ENCODE peak calls at places on chromosomes 4 and X, in five cellular contexts. E is mammary epithelial cell, L is hepatocyte, N is sigmoid colon, R is Peyer's patch. J is an unnamed sample.

GRCh38 chrX:650274-650673 is 19.7 kb downstream of the SHOX start:
- DNase-seq in E (no peak), L (no peak), N (no peak), R (no peak), J (no peak)

GRCh38 chr4:67393699-67394281 is 151.5 kb downstream of the CENPC start:
- DNase-seq in E (peak; percentile 1), L (peak; percentile 64), N (no peak), R (no peak), J (no peak)

GRCh38 chr4:85210353-85210752 is 243.9 kb upstream of the WDFY3 start:
- DNase-seq in E (peak; percentile 82), L (no peak), N (no peak), R (no peak), J (no peak)

GRCh38 chr4:37561196-37561802 is 124.9 kb downstream of the RELL1 start:
- DNase-seq in E (peak; percentile 16), L (no peak), N (no peak), R (no peak), J (no peak)

GRCh38 chr4:17758459-17758858 is 23.0 kb downstream of the FAM184B start:
- DNase-seq in E (no peak), L (no peak), N (no peak), R (no peak), J (no peak)

GRCh38 chrX:29762006-29762405 is 453.4 kb upstream of the MAGEB2 start:
- DNase-seq in E (no peak), L (no peak), N (no peak), R (no peak), J (no peak)

GRCh38 chrX:135424469-135424868 is 2.7 kb downstream of the SMIM10L2A start:
- DNase-seq in E (no peak), L (no peak), N (no peak), R (no peak), J (no peak)

GRCh38 chrX:18674417-18674787 is 2.5 kb upstream of the RS1 start:
- DNase-seq in E (no peak), L (peak; percentile 19), N (peak; percentile 66), R (peak; percentile 41), J (peak; percentile 57)

GRCh38 chr4:5037553-5038551 is 13.4 kb upstream of the STK32B start:
- DNase-seq in E (peak; percentile 91), L (peak; percentile 42), N (no peak), R (no peak), J (no peak)

GRCh38 chrX:7283741-7284140 is 135.8 kb upstream of the PUDP start:
- DNase-seq in E (no peak), L (no peak), N (no peak), R (no peak), J (no peak)

GRCh38 chrX:12137982-12138365 is 299 bp upstream of the FRMPD4 start:
- DNase-seq in E (peak; percentile 14), L (no peak), N (no peak), R (no peak), J (no peak)

GRCh38 chr4:70559216-70559830 is 32.7 kb upstream of the AMBN start:
- DNase-seq in E (peak; percentile 34), L (peak; percentile 64), N (no peak), R (peak; percentile 19), J (no peak)

GRCh38 chr4:70518716-70519115 is 347 bp downstream of the AMTN start:
- DNase-seq in E (peak; percentile 79), L (no peak), N (no peak), R (no peak), J (no peak)

GRCh38 chrX:143095841-143096240 is 70.1 kb downstream of the SPANXN4 start:
- DNase-seq in E (no peak), L (no peak), N (no peak), R (no peak), J (no peak)

GRCh38 chr4:29711226-29711625 is 1008.9 kb upstream of the PCDH7 start:
- DNase-seq in E (no peak), L (no peak), N (no peak), R (no peak), J (no peak)

GRCh38 chr4:6222761-6223292 is 22.5 kb upstream of the JAKMIP1 start:
- DNase-seq in E (peak; percentile 6), L (no peak), N (peak; percentile 2), R (no peak), J (no peak)

GRCh38 chr4:183758735-183759447 is 99.8 kb downstream of the TRAPPC11 start:
- DNase-seq in E (no peak), L (no peak), N (no peak), R (no peak), J (no peak)

GRCh38 chr4:43242611-43243010 is 350.1 kb downstream of the GRXCR1 start:
- DNase-seq in E (peak; percentile 44), L (no peak), N (no peak), R (no peak), J (no peak)

GRCh38 chrX:43813898-43814297 is 68.4 kb downstream of the MAOB start:
- DNase-seq in E (no peak), L (no peak), N (no peak), R (no peak), J (no peak)

GRCh38 chr4:55635282-55635681 is 816 bp downstream of the NMU start:
- DNase-seq in E (no peak), L (no peak), N (no peak), R (no peak), J (no peak)

GRCh38 chr4:10442976-10443375 is 14.2 kb downstream of the ZNF518B start:
- DNase-seq in E (peak; percentile 4), L (no peak), N (no peak), R (no peak), J (no peak)

GRCh38 chr4:152102184-152103000 is 341.6 kb upstream of the GATB start:
- DNase-seq in E (peak; percentile 84), L (no peak), N (no peak), R (no peak), J (no peak)

GRCh38 chrX:13761606-13762005 is 27.1 kb downstream of the OFD1 start:
- DNase-seq in E (peak; percentile 17), L (peak; percentile 10), N (no peak), R (no peak), J (no peak)

GRCh38 chr4:98148856-98149255 is 5.6 kb upstream of the STPG2 start:
- DNase-seq in E (no peak), L (no peak), N (no peak), R (no peak), J (no peak)

GRCh38 chr4:53508446-53508845 is 82.8 kb downstream of the LNX1 start:
- DNase-seq in E (peak; percentile 30), L (no peak), N (no peak), R (no peak), J (no peak)
- TF ChIP-seq CTCF in E (no peak), L (no peak), N (no peak), R (no peak), J (no peak)

GRCh38 chr4:8108261-8108660 is 50.4 kb downstream of the ABLIM2 start:
- DNase-seq in E (no peak), L (no peak), N (no peak), R (no peak), J (no peak)

GRCh38 chr4:8109406-8110065 is 49.1 kb downstream of the ABLIM2 start:
- DNase-seq in E (no peak), L (no peak), N (no peak), R (no peak), J (no peak)

GRCh38 chr4:8112036-8112576 is 46.5 kb downstream of the ABLIM2 start:
- DNase-seq in E (no peak), L (no peak), N (no peak), R (no peak), J (no peak)

GRCh38 chr4:8108991-8109390 is 49.6 kb downstream of the ABLIM2 start:
- DNase-seq in E (no peak), L (no peak), N (no peak), R (no peak), J (no peak)

GRCh38 chr4:8110071-8110986 is 48.3 kb downstream of the ABLIM2 start:
- DNase-seq in E (peak; percentile 85), L (peak; percentile 51), N (no peak), R (no peak), J (no peak)
- H3K27ac ChIP-seq in E (peak overlapping the region; percentile 49), L (no peak overlapping the region), N (no peak overlapping the region), R (no peak overlapping the region), J (no peak overlapping the region)

GRCh38 chrX:103344606-103345005 is 11.7 kb upstream of the TCEAL9 start:
- DNase-seq in E (no peak), L (no peak), N (no peak), R (no peak), J (no peak)

GRCh38 chrX:103343105-103343504 is 13.1 kb downstream of the TCEAL7 start:
- DNase-seq in E (peak; percentile 28), L (peak; percentile 61), N (no peak), R (no peak), J (no peak)

DNA sequence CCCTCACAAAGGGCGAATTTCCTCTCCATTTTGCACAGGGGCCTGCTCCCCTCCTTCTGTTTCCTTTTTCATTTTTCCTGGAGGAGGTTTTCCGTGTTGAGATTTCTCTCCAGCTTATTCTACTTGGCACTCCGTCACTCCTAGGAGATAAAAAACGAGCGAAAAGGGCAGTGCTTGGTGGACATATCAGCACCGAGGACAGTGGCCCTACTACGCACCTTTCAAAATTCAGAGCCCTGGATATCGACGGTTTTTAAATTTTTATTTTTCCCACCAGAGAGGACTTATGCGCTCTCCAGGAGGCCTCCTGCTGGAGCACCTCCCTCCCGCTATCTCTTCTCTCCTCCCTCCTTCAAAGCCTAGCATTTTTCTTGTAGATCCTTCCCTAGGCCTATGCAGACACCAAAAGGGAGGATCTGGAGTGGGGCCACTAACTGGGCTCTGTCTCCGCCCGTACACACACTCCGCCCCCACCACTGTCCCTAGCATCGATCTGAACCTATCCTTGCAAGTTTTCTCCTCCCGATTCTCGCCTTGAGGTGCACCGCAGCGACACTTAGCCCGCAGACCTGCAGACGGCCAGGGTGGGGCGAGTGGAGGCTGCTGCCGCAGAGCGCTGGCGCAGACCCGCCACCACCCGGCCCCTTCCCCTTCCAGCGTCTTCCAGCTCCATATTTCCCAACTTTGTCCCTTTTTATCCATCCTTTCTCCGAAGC is 8.5 kb upstream of the TCEAL9 start:
- DNase-seq in E (no peak), L (no peak), N (no peak), R (no peak), J (no peak)
- H3K4me1 ChIP-seq in E (no peaks in the 10 kb centered on the region), L (no peaks in the 10 kb centered on the region), N (no peaks in the 10 kb centered on the region), R (no peaks in the 10 kb centered on the region), J (no peaks in the 10 kb centered on the region)

GRCh38 chr4:158147151-158147550 is 25.7 kb downstream of the GASK1B start:
- DNase-seq in E (no peak), L (no peak), N (no peak), R (no peak), J (no peak)
- TF ChIP-seq CTCF in E (no peak), L (no peak), N (no peak), R (no peak), J (no peak)

GRCh38 chrX:132738951-132739350 is 219.5 kb downstream of the HS6ST2 start:
- DNase-seq in E (no peak), L (no peak), N (no peak), R (no peak), J (no peak)
- H3K27ac ChIP-seq in E (no peak overlapping the region), L (no peak overlapping the region), N (no peak overlapping the region), R (no peak overlapping the region), J (no peak overlapping the region)

J was measured in right lobe of liver.